ENCODE peak calls at places on chromosomes 1 and 21, in eight cellular contexts. Y is HFF-Myc; T is psoas muscle; O is thoracic aorta; C is A549; L is lung; I is dorsolateral prefrontal cortex; G is effector memory CD4-positive, alpha-beta T cell. W is an unnamed sample.

GRCh38 chr1:41377397-41377796 is 16.2 kb downstream of the FOXO6 start:
- DNase-seq in Y (no peak), T (no peak), O (no peak), C (no peak), L (no peak), I (no peak), G (no peak), W (no peak)

GRCh38 chr1:239982762-239983161 is 108.9 kb upstream of the FMN2 start:
- DNase-seq in Y (no peak), T (no peak), O (no peak), C (no peak), L (no peak), I (no peak), G (no peak), W (no peak)

GRCh38 chr1:89365206-89365605 is 1.3 kb downstream of the GBP6 start:
- DNase-seq in Y (no peak), T (no peak), O (no peak), C (no peak), L (no peak), I (no peak), G (no peak), W (no peak)

GRCh38 chr1:43350976-43351375 is 7.8 kb upstream of the CDC20 start:
- DNase-seq in Y (no peak), T (no peak), O (no peak), C (no peak), L (no peak), I (no peak), G (no peak), W (no peak)

GRCh38 chr1:12345350-12346217 is 115.8 kb downstream of the VPS13D start:
- DNase-seq in Y (no peak), T (no peak), O (no peak), C (no peak), L (no peak), I (no peak), G (no peak), W (no peak)

GRCh38 chr1:111920221-111921024 is 69.0 kb downstream of the KCND3 start:
- DNase-seq in Y (peak; percentile 6), T (peak; percentile 53), O (peak; percentile 28), C (no peak), L (no peak), I (no peak), G (no peak), W (no peak)

GRCh38 chr1:203057831-203058673 is 27.8 kb downstream of the MYOG start:
- DNase-seq in Y (peak; percentile 70), T (peak; percentile 19), O (no peak), C (no peak), L (no peak), I (no peak), G (no peak), W (no peak)

GRCh38 chr1:15455522-15455921 is 1.0 kb upstream of the CELA2A start:
- DNase-seq in Y (no peak), T (no peak), O (no peak), C (no peak), L (no peak), I (no peak), G (no peak), W (peak; percentile 60)

GRCh38 chr1:200452850-200453543 is 43.2 kb upstream of the ZNF281 start:
- DNase-seq in Y (no peak), T (no peak), O (no peak), C (no peak), L (no peak), I (no peak), G (no peak), W (no peak)

GRCh38 chr1:161905269-161905884 is 118.3 kb downstream of the OLFML2B start:
- DNase-seq in Y (no peak), T (no peak), O (no peak), C (peak; percentile 29), L (no peak), I (no peak), G (no peak), W (peak; percentile 32)

GRCh38 chr1:182235952-182236650 is 155.5 kb downstream of the GLUL start:
- DNase-seq in Y (no peak), T (peak; percentile 73), O (no peak), C (no peak), L (peak; percentile 31), I (no peak), G (no peak), W (peak; percentile 37)

GRCh38 chr21:42218836-42219605 is at the start of gene ABCG1:
- DNase-seq in Y (no peak), T (peak; percentile 63), O (no peak), C (peak; percentile 29), L (no peak), I (peak; percentile 47), G (peak; percentile 46), W (peak; percentile 33)

GRCh38 chr1:38962560-38962959 is 20.9 kb upstream of the RHBDL2 start:
- DNase-seq in Y (no peak), T (no peak), O (no peak), C (no peak), L (no peak), I (no peak), G (no peak), W (peak; percentile 32)

GRCh38 chr1:172682812-172683211 is 23.9 kb downstream of the FASLG start:
- DNase-seq in Y (no peak), T (no peak), O (no peak), C (no peak), L (no peak), I (no peak), G (no peak), W (peak; percentile 19)

GRCh38 chr1:40646385-40646784 is 19.1 kb downstream of the RIMS3 start:
- DNase-seq in Y (no peak), T (no peak), O (no peak), C (no peak), L (no peak), I (no peak), G (no peak), W (no peak)

GRCh38 chr1:113684153-113684541 is 75.1 kb downstream of the PHTF1 start:
- DNase-seq in Y (peak; percentile 26), T (peak; percentile 70), O (no peak), C (no peak), L (no peak), I (no peak), G (no peak), W (peak; percentile 65)

GRCh38 chr21:33020558-33021100 is 5.1 kb upstream of the OLIG2 start:
- DNase-seq in Y (no peak), T (no peak), O (no peak), C (no peak), L (no peak), I (no peak), G (no peak), W (no peak)

GRCh38 chr21:29928537-29928936 is 11.3 kb downstream of the GRIK1 start:
- DNase-seq in Y (no peak), T (no peak), O (no peak), C (no peak), L (no peak), I (no peak), G (no peak), W (no peak)

GRCh38 chr1:205812271-205812877 is 624 bp downstream of the SLC41A1 start:
- DNase-seq in Y (no peak), T (no peak), O (no peak), C (peak; percentile 40), L (no peak), I (no peak), G (no peak), W (peak; percentile 66)

DNA sequence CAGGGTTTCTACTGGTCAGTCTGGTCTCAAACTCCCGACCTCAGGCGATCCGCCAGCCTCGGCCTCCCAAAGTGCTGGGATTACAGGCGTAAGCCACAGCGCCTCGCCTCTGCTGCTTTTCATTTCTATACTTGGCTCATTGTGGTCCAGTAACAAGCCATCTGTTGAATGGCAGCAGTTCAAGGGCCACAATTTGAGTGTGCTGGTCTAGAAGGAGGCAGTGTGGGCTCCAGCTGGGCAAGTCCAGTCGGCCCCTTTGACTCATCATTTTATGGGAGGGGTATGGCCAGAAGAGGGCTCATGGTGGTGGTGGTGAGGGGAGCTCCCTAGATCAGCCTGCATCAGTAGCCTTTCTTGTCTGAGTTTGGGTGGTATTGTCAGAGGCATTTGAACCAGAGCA is 33.2 kb downstream of the ATP8B2 start:
- DNase-seq in Y (no peak), T (no peak), O (no peak), C (no peak), L (no peak), I (no peak), G (no peak), W (no peak)
- H3K4me3 ChIP-seq in Y (no peak overlapping the region), T (no peak overlapping the region), O (no peak overlapping the region), C (no peak overlapping the region), L (no peak overlapping the region), I (no peak overlapping the region), G (no peak overlapping the region), W (no peak overlapping the region)

GRCh38 chr1:75791022-75791421 is 5.0 kb downstream of the RABGGTB start:
- DNase-seq in Y (no peak), T (no peak), O (no peak), C (no peak), L (no peak), I (no peak), G (no peak), W (no peak)
- H3K4me3 ChIP-seq in Y (peak overlapping the region; percentile 86), T (peak overlapping the region; percentile 89), O (no peak overlapping the region), C (peak overlapping the region; percentile 60), L (no peak overlapping the region), I (no peak overlapping the region), G (peak overlapping the region; percentile 22), W (no peak overlapping the region)

DNA sequence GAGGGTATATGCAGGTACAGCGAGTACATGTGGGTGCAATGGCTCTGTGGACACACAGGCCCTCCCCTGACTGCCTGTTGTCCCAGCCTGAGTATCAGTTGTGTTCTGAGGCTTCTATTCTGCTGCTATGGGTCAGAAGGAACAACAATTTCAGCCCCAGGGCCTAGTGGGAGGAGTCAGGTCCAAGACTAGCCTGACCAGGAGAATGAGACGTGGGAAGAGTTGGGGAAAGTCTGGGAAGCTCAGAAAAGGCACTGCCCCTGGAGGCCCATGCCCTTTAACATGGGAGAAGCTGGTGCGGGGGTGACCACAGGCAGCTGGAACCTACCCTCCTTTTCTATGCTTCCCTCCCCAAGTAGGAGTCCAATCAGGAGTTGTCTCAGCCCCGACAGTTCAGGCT is 7.7 kb downstream of the IGSF8 start:
- DNase-seq in Y (no peak), T (no peak), O (no peak), C (no peak), L (no peak), I (no peak), G (no peak), W (no peak)
- H3K4me3 ChIP-seq in Y (no peak overlapping the region), T (no peak overlapping the region), O (no peak overlapping the region), C (no peak overlapping the region), L (no peak overlapping the region), I (no peak overlapping the region), G (no peak overlapping the region), W (no peak overlapping the region)

DNA sequence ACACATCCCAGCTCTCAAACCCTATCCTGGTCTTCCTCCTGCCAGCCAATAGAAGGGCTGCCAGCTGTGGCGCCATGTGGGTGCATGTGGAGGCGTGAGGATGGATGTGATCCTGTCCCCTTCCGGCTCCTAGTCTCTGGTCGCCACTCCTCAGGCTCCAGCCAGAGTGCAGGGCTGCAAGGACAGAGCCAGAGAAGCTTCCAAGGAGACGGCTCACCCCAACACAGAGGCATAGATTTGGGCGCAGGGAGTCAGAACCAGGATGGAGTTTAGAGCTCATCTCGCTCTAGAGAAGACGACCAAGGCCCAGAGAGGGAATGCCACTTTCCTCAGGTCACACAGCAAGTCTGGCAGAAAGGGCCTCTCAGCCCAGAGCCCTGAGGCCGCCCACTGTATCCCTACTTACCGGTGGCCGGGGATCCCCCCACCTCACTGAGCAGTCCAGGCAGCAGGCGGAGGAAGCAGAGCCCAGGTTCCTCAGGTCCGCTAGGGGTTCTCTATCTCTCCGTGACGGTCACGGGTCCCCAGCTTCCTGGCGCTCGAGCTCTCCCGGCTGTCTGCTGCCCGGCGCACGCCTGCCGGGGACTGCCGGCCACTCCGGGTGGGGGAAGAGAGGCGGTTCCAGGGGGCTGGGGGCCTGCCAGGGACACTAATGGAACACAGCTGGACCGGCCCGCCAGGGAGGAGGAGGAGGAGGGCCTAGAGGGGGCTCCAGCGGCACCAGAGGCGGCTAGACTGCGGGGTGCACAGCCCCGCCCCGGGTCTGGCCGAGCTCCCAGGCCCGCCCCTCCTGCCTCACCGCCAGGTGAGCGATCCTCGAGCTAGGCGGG is at the start of gene COL16A1:
- DNase-seq in Y (no peak), T (peak; percentile 93), O (peak; percentile 24), C (no peak), L (peak; percentile 51), I (peak; percentile 68), G (no peak), W (peak; percentile 81)
- H3K4me3 ChIP-seq in Y (peak within 1 kb of the TSS; percentile 86), T (peak within 1 kb of the TSS; percentile 54), O (peak within 1 kb of the TSS; percentile 61), C (no peak within 1 kb of the TSS), L (no peak within 1 kb of the TSS), I (peak within 1 kb of the TSS; percentile 59), G (no peak within 1 kb of the TSS), W (peak within 1 kb of the TSS; percentile 14)

W was measured in cardiac muscle cell.